ENCODE peak calls at places on chromosomes 13 and 19, in seven cellular contexts. One of them, this sample, is unnamed.

GRCh38 chr19:4316940-4317339 is 12.5 kb downstream of the FSD1 start:
- DNase-seq in psoas muscle: no peak
- DNase-seq in ovary: no peak
- DNase-seq in thoracic aorta: no peak
- DNase-seq in brain microvascular endothelial cell: no peak
- DNase-seq in pancreas: no peak
- DNase-seq in AG10803: no peak
- DNase-seq in this sample: no peak

GRCh38 chr19:47253467-47253881 is 2.9 kb upstream of the CCDC9 start:
- DNase-seq in psoas muscle: no peak
- DNase-seq in ovary: no peak
- DNase-seq in thoracic aorta: no peak
- DNase-seq in brain microvascular endothelial cell: peak
- DNase-seq in pancreas: no peak
- DNase-seq in AG10803: peak
- DNase-seq in this sample: peak

GRCh38 chr19:1935484-1936208 is 5.3 kb upstream of the CSNK1G2 start:
- DNase-seq in psoas muscle: peak
- DNase-seq in ovary: no peak
- DNase-seq in thoracic aorta: no peak
- DNase-seq in brain microvascular endothelial cell: no peak
- DNase-seq in pancreas: no peak
- DNase-seq in AG10803: peak
- DNase-seq in this sample: peak

GRCh38 chr13:51158923-51159322 is 47.8 kb upstream of the C13orf42 start:
- DNase-seq in psoas muscle: no peak
- DNase-seq in ovary: no peak
- DNase-seq in thoracic aorta: no peak
- DNase-seq in brain microvascular endothelial cell: no peak
- DNase-seq in pancreas: no peak
- DNase-seq in AG10803: peak
- DNase-seq in this sample: peak

GRCh38 chr13:101785858-101786257 is 333.4 kb downstream of the ITGBL1 start:
- DNase-seq in psoas muscle: no peak
- DNase-seq in ovary: no peak
- DNase-seq in thoracic aorta: no peak
- DNase-seq in brain microvascular endothelial cell: peak
- DNase-seq in pancreas: no peak
- DNase-seq in AG10803: peak
- DNase-seq in this sample: peak

GRCh38 chr13:112637017-112637801 is 49.3 kb upstream of the TUBGCP3 start:
- DNase-seq in psoas muscle: no peak
- DNase-seq in ovary: no peak
- DNase-seq in thoracic aorta: no peak
- DNase-seq in brain microvascular endothelial cell: no peak
- DNase-seq in pancreas: no peak
- DNase-seq in AG10803: no peak
- DNase-seq in this sample: no peak

GRCh38 chr19:29267701-29268100 is 54.8 kb upstream of the UQCRFS1 start:
- DNase-seq in psoas muscle: no peak
- DNase-seq in ovary: no peak
- DNase-seq in thoracic aorta: no peak
- DNase-seq in brain microvascular endothelial cell: no peak
- DNase-seq in pancreas: no peak
- DNase-seq in AG10803: no peak
- DNase-seq in this sample: no peak

GRCh38 chr19:33621811-33622504 is at the start of gene CHST8:
- DNase-seq in psoas muscle: peak
- DNase-seq in ovary: peak
- DNase-seq in thoracic aorta: no peak
- DNase-seq in brain microvascular endothelial cell: no peak
- DNase-seq in pancreas: peak
- DNase-seq in AG10803: peak
- DNase-seq in this sample: peak

GRCh38 chr13:24892844-24893243 is 128.9 kb downstream of the RNF17 start:
- DNase-seq in psoas muscle: no peak
- DNase-seq in ovary: no peak
- DNase-seq in thoracic aorta: no peak
- DNase-seq in brain microvascular endothelial cell: no peak
- DNase-seq in pancreas: no peak
- DNase-seq in AG10803: no peak
- DNase-seq in this sample: no peak

GRCh38 chr13:44174769-44175425 is 198.7 kb upstream of the SERP2 start:
- DNase-seq in psoas muscle: no peak
- DNase-seq in ovary: no peak
- DNase-seq in thoracic aorta: no peak
- DNase-seq in brain microvascular endothelial cell: peak
- DNase-seq in pancreas: no peak
- DNase-seq in AG10803: peak
- DNase-seq in this sample: peak

GRCh38 chr19:16262618-16263017 is 62.0 kb upstream of the KLF2 start:
- DNase-seq in psoas muscle: no peak
- DNase-seq in ovary: no peak
- DNase-seq in thoracic aorta: no peak
- DNase-seq in brain microvascular endothelial cell: peak
- DNase-seq in pancreas: peak
- DNase-seq in AG10803: no peak
- DNase-seq in this sample: no peak

GRCh38 chr19:18274776-18275356 is 614 bp upstream of the IQCN start:
- DNase-seq in psoas muscle: peak
- DNase-seq in ovary: peak
- DNase-seq in thoracic aorta: peak
- DNase-seq in brain microvascular endothelial cell: peak
- DNase-seq in pancreas: peak
- DNase-seq in AG10803: peak
- DNase-seq in this sample: peak

DNA sequence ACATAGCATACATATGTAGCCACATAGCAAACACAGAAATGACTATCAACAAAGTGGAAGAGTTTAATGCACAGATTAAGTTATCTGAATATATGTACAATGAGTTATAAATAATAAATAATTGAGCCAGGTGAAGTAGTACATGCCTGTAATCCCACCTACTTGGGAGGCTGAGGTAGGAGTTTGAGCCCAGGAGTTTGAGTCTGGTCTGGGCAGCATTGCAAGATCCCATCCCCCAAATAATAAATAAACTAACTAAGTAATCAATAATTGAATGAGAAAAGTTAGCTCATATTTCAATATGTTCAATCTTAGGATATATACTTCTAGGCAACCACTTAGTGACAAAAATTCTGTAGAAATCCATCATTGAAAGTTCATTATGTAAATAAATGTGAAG is 1.7 kb downstream of the CARD8 start:
- DNase-seq in psoas muscle: no peak
- DNase-seq in ovary: no peak
- DNase-seq in thoracic aorta: no peak
- DNase-seq in brain microvascular endothelial cell: no peak
- DNase-seq in pancreas: no peak
- DNase-seq in AG10803: no peak
- DNase-seq in this sample: no peak
- H3K4me3 ChIP-seq in psoas muscle: peak
- H3K4me3 ChIP-seq in ovary: no peak
- H3K4me3 ChIP-seq in thoracic aorta: no peak
- H3K4me3 ChIP-seq in brain microvascular endothelial cell: no peak
- H3K4me3 ChIP-seq in pancreas: no peak
- H3K4me3 ChIP-seq in AG10803: no peak
- H3K4me3 ChIP-seq in this sample: no peak

DNA sequence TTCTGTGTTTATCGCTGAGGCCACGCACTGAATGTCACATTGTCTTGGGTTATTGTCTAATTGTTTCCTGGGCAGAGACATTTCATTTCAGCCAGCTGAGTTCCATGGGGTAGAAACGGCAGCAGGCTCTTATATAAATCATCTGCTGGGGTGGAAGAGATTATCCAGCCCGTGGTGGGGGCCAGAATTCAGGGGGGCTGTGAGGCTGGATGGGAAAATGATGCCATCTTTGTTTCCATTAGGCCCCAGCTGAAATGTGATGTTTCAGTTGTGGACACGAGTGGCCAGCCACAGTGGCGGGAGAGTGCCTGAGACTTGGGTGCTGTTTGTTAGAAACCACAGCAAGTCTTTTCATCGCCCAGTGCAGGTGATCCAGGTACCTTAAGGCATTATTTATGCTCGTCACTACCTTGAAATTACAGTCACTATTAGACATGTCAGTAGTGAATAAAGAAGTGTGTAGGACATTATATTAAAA is 82.6 kb upstream of the TM9SF2 start:
- DNase-seq in psoas muscle: peak
- DNase-seq in ovary: no peak
- DNase-seq in thoracic aorta: no peak
- DNase-seq in brain microvascular endothelial cell: no peak
- DNase-seq in pancreas: no peak
- DNase-seq in AG10803: no peak
- DNase-seq in this sample: no peak
- H3K4me3 ChIP-seq in psoas muscle: no peak
- H3K4me3 ChIP-seq in ovary: no peak
- H3K4me3 ChIP-seq in thoracic aorta: no peak
- H3K4me3 ChIP-seq in brain microvascular endothelial cell: no peak
- H3K4me3 ChIP-seq in pancreas: no peak
- H3K4me3 ChIP-seq in AG10803: no peak
- H3K4me3 ChIP-seq in this sample: no peak

GRCh38 chr19:45417151-45417550 is 6.6 kb downstream of the ERCC1 start:
- DNase-seq in psoas muscle: no peak
- DNase-seq in ovary: no peak
- DNase-seq in thoracic aorta: no peak
- DNase-seq in brain microvascular endothelial cell: no peak
- DNase-seq in pancreas: no peak
- DNase-seq in AG10803: no peak
- DNase-seq in this sample: no peak

GRCh38 chr19:45419895-45420294 is 3.8 kb downstream of the ERCC1 start:
- DNase-seq in psoas muscle: no peak
- DNase-seq in ovary: no peak
- DNase-seq in thoracic aorta: no peak
- DNase-seq in brain microvascular endothelial cell: no peak
- DNase-seq in pancreas: no peak
- DNase-seq in AG10803: no peak
- DNase-seq in this sample: no peak

GRCh38 chr19:45419396-45419795 is 4.3 kb downstream of the ERCC1 start:
- DNase-seq in psoas muscle: no peak
- DNase-seq in ovary: no peak
- DNase-seq in thoracic aorta: no peak
- DNase-seq in brain microvascular endothelial cell: no peak
- DNase-seq in pancreas: no peak
- DNase-seq in AG10803: no peak
- DNase-seq in this sample: no peak

GRCh38 chr19:45420356-45420755 is 3.4 kb downstream of the ERCC1 start:
- DNase-seq in psoas muscle: no peak
- DNase-seq in ovary: no peak
- DNase-seq in thoracic aorta: no peak
- DNase-seq in brain microvascular endothelial cell: no peak
- DNase-seq in pancreas: no peak
- DNase-seq in AG10803: no peak
- DNase-seq in this sample: no peak

DNA sequence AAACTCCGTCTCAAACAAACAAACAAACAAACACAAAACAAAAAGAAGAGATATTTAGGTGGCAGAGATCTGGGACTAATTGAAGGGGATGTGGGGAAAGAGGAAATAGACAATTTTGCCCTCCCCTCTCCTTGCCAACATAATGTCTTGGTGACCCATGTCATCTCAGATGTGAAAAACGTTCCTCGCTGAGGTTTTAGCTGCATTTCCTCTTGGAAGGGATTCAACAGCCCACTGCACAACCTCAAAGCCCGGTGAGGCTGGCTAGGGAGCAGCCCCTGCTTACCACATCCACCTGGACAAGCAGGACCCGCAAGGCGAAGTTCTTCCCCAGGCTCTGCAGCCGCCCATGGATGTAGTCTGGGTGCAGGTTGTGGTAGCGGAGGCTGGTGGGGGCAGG is 4.9 kb downstream of the ERCC1 start:
- DNase-seq in psoas muscle: no peak
- DNase-seq in ovary: no peak
- DNase-seq in thoracic aorta: no peak
- DNase-seq in brain microvascular endothelial cell: no peak
- DNase-seq in pancreas: no peak
- DNase-seq in AG10803: no peak
- DNase-seq in this sample: no peak
- H3K4me3 ChIP-seq in psoas muscle: no peak
- H3K4me3 ChIP-seq in ovary: no peak
- H3K4me3 ChIP-seq in thoracic aorta: no peak
- H3K4me3 ChIP-seq in brain microvascular endothelial cell: no peak
- H3K4me3 ChIP-seq in pancreas: no peak
- H3K4me3 ChIP-seq in AG10803: no peak
- H3K4me3 ChIP-seq in this sample: no peak

GRCh38 chr13:98494769-98495168 is 82.1 kb downstream of the STK24 start:
- DNase-seq in psoas muscle: no peak
- DNase-seq in ovary: no peak
- DNase-seq in thoracic aorta: no peak
- DNase-seq in brain microvascular endothelial cell: no peak
- DNase-seq in pancreas: no peak
- DNase-seq in AG10803: no peak
- DNase-seq in this sample: no peak

GRCh38 chr13:98496239-98496668 is 80.7 kb downstream of the STK24 start:
- DNase-seq in psoas muscle: peak
- DNase-seq in ovary: peak
- DNase-seq in thoracic aorta: no peak
- DNase-seq in brain microvascular endothelial cell: no peak
- DNase-seq in pancreas: no peak
- DNase-seq in AG10803: peak
- DNase-seq in this sample: peak

GRCh38 chr13:98496966-98497365 is 79.9 kb downstream of the STK24 start:
- DNase-seq in psoas muscle: no peak
- DNase-seq in ovary: no peak
- DNase-seq in thoracic aorta: no peak
- DNase-seq in brain microvascular endothelial cell: no peak
- DNase-seq in pancreas: no peak
- DNase-seq in AG10803: no peak
- DNase-seq in this sample: no peak

GRCh38 chr13:98493035-98493401 is 83.9 kb downstream of the STK24 start:
- DNase-seq in psoas muscle: no peak
- DNase-seq in ovary: no peak
- DNase-seq in thoracic aorta: no peak
- DNase-seq in brain microvascular endothelial cell: no peak
- DNase-seq in pancreas: no peak
- DNase-seq in AG10803: peak
- DNase-seq in this sample: no peak

DNA sequence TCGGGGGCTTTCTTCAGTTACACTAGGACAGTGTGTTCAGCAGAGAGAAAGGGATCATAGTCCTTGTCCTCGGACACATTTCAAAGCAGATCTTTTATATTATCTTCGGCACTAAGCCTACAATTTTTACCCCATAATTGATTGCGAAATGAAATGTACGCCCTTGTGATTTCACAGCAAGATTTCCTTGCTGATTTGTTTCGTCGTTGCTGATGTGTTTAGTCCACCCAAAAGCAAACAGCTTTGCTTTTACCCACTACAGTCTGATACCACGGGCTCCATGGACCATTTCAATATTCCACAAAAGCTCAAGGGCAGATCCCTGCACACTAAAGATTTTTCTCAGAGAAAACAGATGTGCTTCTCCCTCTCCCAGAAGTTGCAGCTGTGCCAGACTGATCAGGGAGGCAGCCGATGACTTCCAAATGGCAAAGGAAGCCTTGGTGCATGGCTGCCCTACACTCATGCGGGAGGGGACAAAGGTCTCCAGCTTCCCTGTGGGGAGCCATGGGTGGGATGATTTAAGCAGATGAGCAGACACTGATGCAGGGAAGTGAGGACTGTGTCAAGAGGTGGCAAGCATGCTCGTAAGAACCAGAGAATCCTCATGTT is 81.2 kb downstream of the STK24 start:
- DNase-seq in psoas muscle: no peak
- DNase-seq in ovary: no peak
- DNase-seq in thoracic aorta: no peak
- DNase-seq in brain microvascular endothelial cell: no peak
- DNase-seq in pancreas: no peak
- DNase-seq in AG10803: peak
- DNase-seq in this sample: peak
- H3K4me3 ChIP-seq in psoas muscle: no peak
- H3K4me3 ChIP-seq in ovary: peak
- H3K4me3 ChIP-seq in thoracic aorta: no peak
- H3K4me3 ChIP-seq in brain microvascular endothelial cell: no peak
- H3K4me3 ChIP-seq in pancreas: no peak
- H3K4me3 ChIP-seq in AG10803: peak
- H3K4me3 ChIP-seq in this sample: no peak

GRCh38 chr19:12647490-12648071 is 19.0 kb downstream of the MAN2B1 start:
- DNase-seq in psoas muscle: peak
- DNase-seq in ovary: peak
- DNase-seq in thoracic aorta: no peak
- DNase-seq in brain microvascular endothelial cell: peak
- DNase-seq in pancreas: peak
- DNase-seq in AG10803: peak
- DNase-seq in this sample: no peak
- H3K4me3 ChIP-seq in psoas muscle: peak
- H3K4me3 ChIP-seq in ovary: peak
- H3K4me3 ChIP-seq in thoracic aorta: peak
- H3K4me3 ChIP-seq in brain microvascular endothelial cell: no peak
- H3K4me3 ChIP-seq in pancreas: peak
- H3K4me3 ChIP-seq in AG10803: no peak
- H3K4me3 ChIP-seq in this sample: peak